ENCODE peak calls at places on chromosomes 5 and 9, in four cellular contexts. C is IMR-90, G is fibroblast of lung, Y is HL-60. A is an unnamed sample.

GRCh38 chr9:2816476-2817141 is 27.3 kb downstream of the PUM3 start:
- DNase-seq in C (peak), Y (no peak), G (peak), A (no peak)

GRCh38 chr9:94786586-94786985 is 60.1 kb downstream of the AOPEP start:
- DNase-seq in C (no peak), Y (no peak), G (no peak), A (no peak)

GRCh38 chr9:93908591-93909241 is 46.4 kb downstream of the BARX1 start:
- DNase-seq in C (no peak), G (no peak), Y (no peak), A (no peak)

GRCh38 chr9:110125207-110125751 is 82.7 kb downstream of the C9orf152 start:
- DNase-seq in C (peak), G (peak), Y (no peak), A (peak)

GRCh38 chr9:83068414-83068813 is 5.5 kb upstream of the RASEF start:
- DNase-seq in Y (no peak), C (no peak), G (peak), A (no peak)

GRCh38 chr9:73643379-73644013 is 491.8 kb downstream of the ANXA1 start:
- DNase-seq in C (no peak), G (peak), Y (no peak), A (peak)

GRCh38 chr9:95171001-95171400 is 146.5 kb downstream of the FANCC start:
- DNase-seq in G (peak), C (peak), Y (no peak), A (peak)

GRCh38 chr9:135152608-135153337 is 65.3 kb downstream of the OLFM1 start:
- DNase-seq in C (no peak), Y (no peak), G (no peak), A (no peak)

GRCh38 chr9:86700601-86701000 is 246.7 kb downstream of the GAS1 start:
- DNase-seq in G (peak), C (peak), Y (no peak), A (no peak)

GRCh38 chr9:109264865-109265532 is 55.9 kb downstream of the EPB41L4B start:
- DNase-seq in Y (no peak), G (peak), C (no peak), A (no peak)

GRCh38 chr5:135033026-135033861 is 784 bp downstream of the PITX1 start:
- DNase-seq in Y (no peak), G (peak), C (peak), A (peak)

GRCh38 chr5:98510111-98510510 is 263.4 kb upstream of the RGMB start:
- DNase-seq in Y (no peak), C (peak), G (peak), A (peak)

GRCh38 chr5:6757414-6757969 is 44.3 kb downstream of the TENT4A start:
- DNase-seq in Y (no peak), G (no peak), C (no peak), A (no peak)

GRCh38 chr5:6753851-6754250 is 40.6 kb downstream of the TENT4A start:
- DNase-seq in C (no peak), Y (no peak), G (no peak), A (no peak)

GRCh38 chr5:6754766-6755165 is 41.5 kb downstream of the TENT4A start:
- DNase-seq in C (no peak), Y (no peak), G (no peak), A (no peak)

GRCh38 chr5:6755519-6755918 is 42.3 kb downstream of the TENT4A start:
- DNase-seq in G (no peak), C (no peak), Y (no peak), A (no peak)

DNA sequence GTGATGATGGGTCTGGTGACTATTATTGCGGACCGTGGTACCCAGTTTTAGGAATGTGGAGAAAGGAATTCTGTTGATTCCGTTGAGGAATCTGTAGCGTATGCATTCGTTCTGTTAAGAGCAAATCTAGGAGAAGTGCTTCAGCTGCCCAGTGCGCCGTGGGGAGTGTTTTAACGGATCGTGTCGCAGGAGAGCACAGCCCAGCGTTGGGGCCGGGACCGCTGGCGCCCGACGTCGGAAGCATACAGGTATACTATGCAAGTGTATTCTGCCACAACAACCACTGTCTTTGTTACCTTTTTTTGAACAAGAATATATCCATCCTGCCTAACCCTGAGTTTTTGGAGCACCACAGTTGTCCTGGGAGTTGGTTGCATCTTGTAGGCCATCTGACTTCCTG is 42.7 kb downstream of the TENT4A start:
- DNase-seq in G (no peak), Y (no peak), C (no peak), A (no peak)
- TF ChIP-seq CTCF in G (no peak), Y (no peak), C (no peak), A (no peak)

GRCh38 chr5:88188458-88189132 is 80.0 kb downstream of the TMEM161B start:
- DNase-seq in Y (peak), G (peak), C (no peak), A (peak)

GRCh38 chr5:88183255-88183654 is 85.4 kb downstream of the TMEM161B start:
- DNase-seq in G (peak), Y (no peak), C (no peak), A (no peak)
- H3K4me3 ChIP-seq in G (no peak), Y (no peak), C (no peak), A (no peak)

DNA sequence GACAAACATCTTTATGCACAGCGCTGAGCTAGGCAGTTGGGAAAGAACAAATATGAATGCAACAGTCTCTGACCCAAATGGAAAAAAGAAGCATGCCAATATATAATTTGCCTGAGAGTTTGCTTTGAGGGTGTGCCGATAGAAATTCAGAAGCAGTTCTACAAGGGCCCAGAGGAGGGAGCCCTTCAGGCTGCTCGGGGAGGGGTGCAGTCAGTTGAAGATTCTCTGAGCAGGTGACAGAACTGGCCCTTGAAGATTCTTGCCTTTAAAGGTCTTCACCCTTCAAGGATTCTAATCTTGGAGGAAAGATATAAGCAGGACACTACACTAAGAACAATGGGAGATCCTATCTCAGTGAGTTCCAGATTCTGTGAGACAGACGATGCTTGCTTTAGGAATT is 3.7 kb upstream of the PAPPA start:
- DNase-seq in C (no peak), G (no peak), Y (no peak), A (peak)
- TF ChIP-seq CTCF in C (peak), G (peak), Y (peak), A (peak)

GRCh38 chr5:51386916-51387853 is 3.9 kb downstream of the ISL1 start:
- DNase-seq in Y (no peak), G (no peak), C (no peak), A (no peak)

GRCh38 chr5:51388488-51389325 is 5.5 kb downstream of the ISL1 start:
- DNase-seq in C (no peak), G (no peak), Y (no peak), A (peak)

GRCh38 chr5:51389326-51389581 is 6.0 kb downstream of the ISL1 start:
- DNase-seq in Y (no peak), C (no peak), G (no peak), A (no peak)

GRCh38 chr5:51389582-51390463 is 6.6 kb downstream of the ISL1 start:
- DNase-seq in G (no peak), C (no peak), Y (no peak), A (peak)

DNA sequence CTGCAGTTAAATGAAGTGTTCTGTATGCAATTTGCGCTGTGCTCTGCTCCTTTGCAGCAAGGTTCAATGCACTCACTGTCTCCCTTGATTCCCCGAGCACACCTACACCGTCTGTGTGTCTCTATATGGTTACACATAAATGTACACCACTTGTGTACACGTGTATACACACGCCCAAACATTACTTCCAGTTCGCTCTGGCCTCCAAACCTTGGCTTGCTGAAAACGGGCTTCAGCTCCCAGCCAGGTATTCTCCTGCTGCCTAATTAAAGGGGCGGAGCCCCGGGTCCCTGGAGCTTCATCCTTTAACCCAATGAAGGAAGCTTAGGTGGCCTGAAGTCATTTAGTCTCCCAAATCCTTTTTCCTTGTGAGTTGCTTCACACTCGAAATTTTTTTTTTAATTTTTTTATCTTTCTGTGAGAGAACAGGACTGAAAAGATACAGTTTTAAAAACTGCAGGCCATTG is 4.6 kb downstream of the ISL1 start:
- DNase-seq in G (no peak), Y (no peak), C (no peak), A (no peak)
- H3K4me3 ChIP-seq in G (no peak), Y (no peak), C (no peak), A (peak)

GRCh38 chr9:114668146-114668545 is 10.5 kb upstream of the TEX53 start:
- DNase-seq in Y (no peak), C (no peak), G (no peak), A (no peak)

GRCh38 chr9:114674798-114675554 is 7.0 kb downstream of the TEX48 start:
- DNase-seq in G (peak), C (peak), Y (no peak), A (no peak)

GRCh38 chr9:114666841-114667240 is 9.2 kb upstream of the TEX53 start:
- DNase-seq in C (no peak), G (no peak), Y (no peak), A (no peak)

GRCh38 chr9:114674076-114674797 is 7.8 kb downstream of the TEX48 start:
- DNase-seq in Y (no peak), C (no peak), G (peak), A (no peak)

DNA sequence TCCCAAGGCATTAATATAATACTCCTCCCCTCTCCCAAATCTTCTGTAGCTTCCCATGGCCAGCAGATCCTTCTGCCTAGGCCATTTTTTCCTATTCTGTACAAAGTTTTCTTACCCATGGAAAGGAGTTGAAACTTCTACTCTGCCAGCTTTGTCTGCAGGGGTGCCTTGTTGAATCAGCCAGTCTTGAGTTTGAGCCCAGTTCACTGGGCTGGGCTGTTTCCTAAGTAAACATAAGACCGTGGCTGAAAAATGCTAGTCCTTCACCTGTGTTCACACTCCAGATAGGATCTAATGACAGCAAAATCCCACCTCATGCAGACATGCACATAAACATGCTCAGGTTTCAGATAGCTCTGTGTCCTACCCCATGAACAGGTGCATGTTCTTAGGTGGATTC is 10.4 kb downstream of the TEX48 start:
- DNase-seq in G (peak), C (no peak), Y (no peak), A (no peak)
- TF ChIP-seq CTCF in G (no peak), C (no peak), Y (no peak), A (no peak)

DNA sequence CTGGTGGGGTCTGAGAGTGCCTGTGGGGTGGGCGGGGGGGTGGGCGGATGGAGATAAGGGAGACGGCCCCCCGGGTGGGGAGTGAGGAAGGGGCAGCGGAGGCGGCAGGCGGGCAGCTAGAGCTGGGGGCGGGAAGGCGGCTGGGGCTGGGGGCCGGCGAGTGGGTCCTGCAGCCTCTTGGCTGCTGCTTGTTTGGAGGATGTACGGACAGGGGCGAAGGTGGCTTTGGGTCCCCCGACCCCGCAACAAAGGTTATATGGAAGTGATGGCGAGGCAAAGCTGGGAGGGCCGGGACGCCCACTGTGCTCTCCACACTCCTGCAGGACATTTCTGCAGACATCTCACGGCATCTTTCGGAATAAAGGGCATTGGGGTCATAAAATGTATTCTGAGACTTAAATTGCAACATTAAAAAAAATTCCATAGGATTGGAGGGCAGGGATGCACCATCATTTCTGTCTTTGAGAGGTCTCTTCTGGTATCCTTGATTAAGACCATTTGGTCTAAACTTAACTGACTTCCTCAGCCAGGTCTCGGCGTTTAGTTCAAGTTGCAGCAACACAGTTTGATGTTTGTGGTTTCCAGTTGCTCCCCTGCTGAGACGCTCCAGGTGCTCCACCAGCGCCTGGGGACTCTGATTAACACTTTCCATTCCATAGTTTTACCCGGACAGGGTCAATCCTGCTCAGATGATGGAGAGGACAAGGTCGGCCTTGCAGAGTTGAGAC is 101.5 kb upstream of the SSBP2 start:
- DNase-seq in G (peak), Y (peak), C (peak), A (peak)
- H3K4me3 ChIP-seq in G (peak), Y (peak), C (peak), A (peak)

GRCh38 chr9:137294684-137295312 is 7.3 kb downstream of the NRARP start:
- DNase-seq in G (peak), C (peak), Y (no peak), A (no peak)
- TF ChIP-seq CTCF in G (peak), C (peak), Y (no peak), A (peak)